ENCODE peak calls at places on chromosomes 5 and 9, in five cellular contexts. One of them, this sample, is unnamed.

GRCh38 chr5:149357370-149358293 is at the start of gene PCYOX1L:
- DNase-seq in effector memory CD4-positive, alpha-beta T cell: peak; percentile 91
- DNase-seq in keratinocyte: peak; percentile 63
- DNase-seq in right atrium auricular region: peak; percentile 97
- DNase-seq in neural progenitor cell: peak; percentile 97
- DNase-seq in this sample: peak; percentile 93

GRCh38 chr9:16266648-16267276 is 603.7 kb downstream of the BNC2 start:
- DNase-seq in effector memory CD4-positive, alpha-beta T cell: no peak
- DNase-seq in keratinocyte: no peak
- DNase-seq in right atrium auricular region: no peak
- DNase-seq in neural progenitor cell: peak; percentile 13
- DNase-seq in this sample: no peak

GRCh38 chr9:114278881-114279570 is 43.9 kb upstream of the ORM1 start:
- DNase-seq in effector memory CD4-positive, alpha-beta T cell: no peak
- DNase-seq in keratinocyte: peak; percentile 96
- DNase-seq in right atrium auricular region: no peak
- DNase-seq in neural progenitor cell: no peak
- DNase-seq in this sample: no peak

GRCh38 chr5:135245521-135246499 is 153.2 kb downstream of the MACROH2A1 start:
- DNase-seq in effector memory CD4-positive, alpha-beta T cell: no peak
- DNase-seq in keratinocyte: no peak
- DNase-seq in right atrium auricular region: peak; percentile 48
- DNase-seq in neural progenitor cell: no peak
- DNase-seq in this sample: no peak

GRCh38 chr9:91677822-91678221 is 254.2 kb upstream of the NFIL3 start:
- DNase-seq in effector memory CD4-positive, alpha-beta T cell: no peak
- DNase-seq in keratinocyte: no peak
- DNase-seq in right atrium auricular region: no peak
- DNase-seq in neural progenitor cell: peak; percentile 40
- DNase-seq in this sample: no peak

GRCh38 chr5:22852807-22853670 is at the start of gene CDH12:
- DNase-seq in effector memory CD4-positive, alpha-beta T cell: no peak
- DNase-seq in keratinocyte: no peak
- DNase-seq in right atrium auricular region: no peak
- DNase-seq in neural progenitor cell: peak; percentile 77
- DNase-seq in this sample: no peak

GRCh38 chr5:98519530-98519929 is 253.9 kb upstream of the RGMB start:
- DNase-seq in effector memory CD4-positive, alpha-beta T cell: no peak
- DNase-seq in keratinocyte: no peak
- DNase-seq in right atrium auricular region: no peak
- DNase-seq in neural progenitor cell: no peak
- DNase-seq in this sample: no peak

GRCh38 chr9:8014987-8015682 is 215.6 kb upstream of the DMAC1 start:
- DNase-seq in effector memory CD4-positive, alpha-beta T cell: no peak
- DNase-seq in keratinocyte: no peak
- DNase-seq in right atrium auricular region: no peak
- DNase-seq in neural progenitor cell: no peak
- DNase-seq in this sample: no peak

GRCh38 chr9:92973700-92974099 is 26.4 kb downstream of the FGD3 start:
- DNase-seq in effector memory CD4-positive, alpha-beta T cell: no peak
- DNase-seq in keratinocyte: no peak
- DNase-seq in right atrium auricular region: no peak
- DNase-seq in neural progenitor cell: no peak
- DNase-seq in this sample: no peak

GRCh38 chr9:103789686-103790085 is 304.4 kb upstream of the SMC2 start:
- DNase-seq in effector memory CD4-positive, alpha-beta T cell: no peak
- DNase-seq in keratinocyte: no peak
- DNase-seq in right atrium auricular region: no peak
- DNase-seq in neural progenitor cell: peak; percentile 16
- DNase-seq in this sample: no peak

GRCh38 chr5:75168026-75168750 is 68.5 kb downstream of the ANKRD31 start:
- DNase-seq in effector memory CD4-positive, alpha-beta T cell: no peak
- DNase-seq in keratinocyte: no peak
- DNase-seq in right atrium auricular region: no peak
- DNase-seq in neural progenitor cell: no peak
- DNase-seq in this sample: no peak

GRCh38 chr9:134047868-134048581 is 19.8 kb downstream of the BRD3 start:
- DNase-seq in effector memory CD4-positive, alpha-beta T cell: no peak
- DNase-seq in keratinocyte: no peak
- DNase-seq in right atrium auricular region: no peak
- DNase-seq in neural progenitor cell: no peak
- DNase-seq in this sample: no peak

GRCh38 chr5:139012170-139012569 is 137.0 kb upstream of the LRRTM2 start:
- DNase-seq in effector memory CD4-positive, alpha-beta T cell: no peak
- DNase-seq in keratinocyte: no peak
- DNase-seq in right atrium auricular region: no peak
- DNase-seq in neural progenitor cell: no peak
- DNase-seq in this sample: no peak

GRCh38 chr9:98899399-98900056 is 44.2 kb upstream of the COL15A1 start:
- DNase-seq in effector memory CD4-positive, alpha-beta T cell: no peak
- DNase-seq in keratinocyte: no peak
- DNase-seq in right atrium auricular region: no peak
- DNase-seq in neural progenitor cell: no peak
- DNase-seq in this sample: no peak

GRCh38 chr5:891837-892389 is 688 bp downstream of the BRD9 start:
- DNase-seq in effector memory CD4-positive, alpha-beta T cell: no peak
- DNase-seq in keratinocyte: no peak
- DNase-seq in right atrium auricular region: no peak
- DNase-seq in neural progenitor cell: no peak
- DNase-seq in this sample: no peak

GRCh38 chr9:71626395-71626794 is 141.9 kb downstream of the CEMIP2 start:
- DNase-seq in effector memory CD4-positive, alpha-beta T cell: no peak
- DNase-seq in keratinocyte: no peak
- DNase-seq in right atrium auricular region: no peak
- DNase-seq in neural progenitor cell: no peak
- DNase-seq in this sample: no peak

GRCh38 chr5:93785475-93785874 is 44.1 kb upstream of the POU5F2 start:
- DNase-seq in effector memory CD4-positive, alpha-beta T cell: no peak
- DNase-seq in keratinocyte: no peak
- DNase-seq in right atrium auricular region: no peak
- DNase-seq in neural progenitor cell: no peak
- DNase-seq in this sample: no peak

GRCh38 chr9:90607701-90608122 is 34.9 kb downstream of the DIRAS2 start:
- DNase-seq in effector memory CD4-positive, alpha-beta T cell: no peak
- DNase-seq in keratinocyte: no peak
- DNase-seq in right atrium auricular region: no peak
- DNase-seq in neural progenitor cell: no peak
- DNase-seq in this sample: no peak

GRCh38 chr9:118595719-118596305 is 773.4 kb downstream of the BRINP1 start:
- DNase-seq in effector memory CD4-positive, alpha-beta T cell: no peak
- DNase-seq in keratinocyte: peak; percentile 9
- DNase-seq in right atrium auricular region: no peak
- DNase-seq in neural progenitor cell: peak; percentile 73
- DNase-seq in this sample: no peak

GRCh38 chr9:110370316-110370715 is 32.7 kb upstream of the TXNDC8 start:
- DNase-seq in effector memory CD4-positive, alpha-beta T cell: no peak
- DNase-seq in keratinocyte: peak; percentile 15
- DNase-seq in right atrium auricular region: no peak
- DNase-seq in neural progenitor cell: no peak
- DNase-seq in this sample: no peak

GRCh38 chr9:112354081-112354743 is 20.8 kb upstream of the PTBP3 start:
- DNase-seq in effector memory CD4-positive, alpha-beta T cell: no peak
- DNase-seq in keratinocyte: no peak
- DNase-seq in right atrium auricular region: no peak
- DNase-seq in neural progenitor cell: no peak
- DNase-seq in this sample: no peak

GRCh38 chr5:143776951-143777350 is 35.0 kb upstream of the HMHB1 start:
- DNase-seq in effector memory CD4-positive, alpha-beta T cell: no peak
- DNase-seq in keratinocyte: no peak
- DNase-seq in right atrium auricular region: no peak
- DNase-seq in neural progenitor cell: no peak
- DNase-seq in this sample: no peak

GRCh38 chr9:14452539-14452938 is 138.6 kb upstream of the NFIB start:
- DNase-seq in effector memory CD4-positive, alpha-beta T cell: no peak
- DNase-seq in keratinocyte: no peak
- DNase-seq in right atrium auricular region: no peak
- DNase-seq in neural progenitor cell: no peak
- DNase-seq in this sample: no peak

GRCh38 chr5:82004511-82004910 is 32.7 kb downstream of the ATG10 start:
- DNase-seq in effector memory CD4-positive, alpha-beta T cell: no peak
- DNase-seq in keratinocyte: no peak
- DNase-seq in right atrium auricular region: no peak
- DNase-seq in neural progenitor cell: no peak
- DNase-seq in this sample: no peak

GRCh38 chr9:124222918-124223720 is 34.6 kb upstream of the NEK6 start:
- DNase-seq in effector memory CD4-positive, alpha-beta T cell: no peak
- DNase-seq in keratinocyte: no peak
- DNase-seq in right atrium auricular region: peak; percentile 80
- DNase-seq in neural progenitor cell: no peak
- DNase-seq in this sample: no peak

GRCh38 chr9:120348951-120349429 is 231.0 kb downstream of the CDK5RAP2 start:
- DNase-seq in effector memory CD4-positive, alpha-beta T cell: no peak
- DNase-seq in keratinocyte: no peak
- DNase-seq in right atrium auricular region: no peak
- DNase-seq in neural progenitor cell: peak; percentile 86
- DNase-seq in this sample: peak; percentile 9

GRCh38 chr5:143142596-143143435 is 260.7 kb downstream of the NR3C1 start:
- DNase-seq in effector memory CD4-positive, alpha-beta T cell: no peak
- DNase-seq in keratinocyte: no peak
- DNase-seq in right atrium auricular region: peak; percentile 80
- DNase-seq in neural progenitor cell: no peak
- DNase-seq in this sample: no peak

DNA sequence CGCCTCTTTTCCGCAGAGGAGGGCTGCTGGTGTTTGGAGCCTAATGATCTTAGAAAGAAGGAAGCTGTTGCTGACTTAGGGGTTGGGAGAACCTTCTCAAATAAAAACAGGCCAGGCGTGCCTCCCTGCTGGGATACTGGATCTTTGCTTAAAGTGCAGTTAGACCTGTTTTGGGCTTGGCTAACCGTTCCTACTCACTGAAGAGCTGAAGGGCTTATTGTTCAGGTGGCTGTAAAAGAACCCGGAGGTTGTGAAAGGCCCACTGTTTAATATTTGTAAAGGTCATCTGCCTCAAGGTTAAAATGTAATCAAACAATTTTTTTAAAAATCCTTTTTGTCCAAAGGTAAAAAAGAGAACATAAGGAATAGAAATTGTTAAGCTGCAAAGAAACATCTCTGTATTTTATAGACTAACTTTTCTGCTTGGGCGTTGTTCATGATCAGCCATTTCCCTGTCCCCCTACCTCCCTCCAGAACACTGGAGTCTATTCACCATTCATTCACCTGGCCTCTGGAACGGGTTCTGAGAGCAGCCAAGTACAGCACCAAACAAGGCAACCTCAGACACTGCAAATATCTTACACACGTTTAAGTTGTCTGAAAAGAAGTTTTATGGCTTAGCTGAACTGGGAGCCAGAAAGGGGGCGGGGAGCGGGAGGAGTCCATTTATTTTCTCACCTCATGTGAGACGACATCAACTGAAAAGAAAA is 18.6 kb upstream of the MTMR12 start:
- DNase-seq in effector memory CD4-positive, alpha-beta T cell: no peak
- DNase-seq in keratinocyte: no peak
- DNase-seq in right atrium auricular region: no peak
- DNase-seq in neural progenitor cell: no peak
- DNase-seq in this sample: no peak
- H3K36me3 ChIP-seq in effector memory CD4-positive, alpha-beta T cell: no peaks in the 10 kb centered on the region
- H3K36me3 ChIP-seq in keratinocyte: no peaks in the 10 kb centered on the region
- H3K36me3 ChIP-seq in right atrium auricular region: no peaks in the 10 kb centered on the region
- H3K36me3 ChIP-seq in neural progenitor cell: no peaks in the 10 kb centered on the region
- H3K36me3 ChIP-seq in this sample: no peaks in the 10 kb centered on the region

GRCh38 chr9:4212661-4213060 is 87.2 kb downstream of the GLIS3 start:
- DNase-seq in effector memory CD4-positive, alpha-beta T cell: no peak
- DNase-seq in keratinocyte: no peak
- DNase-seq in right atrium auricular region: no peak
- DNase-seq in neural progenitor cell: no peak
- DNase-seq in this sample: no peak

GRCh38 chr9:4211806-4212205 is 88.1 kb downstream of the GLIS3 start:
- DNase-seq in effector memory CD4-positive, alpha-beta T cell: no peak
- DNase-seq in keratinocyte: no peak
- DNase-seq in right atrium auricular region: no peak
- DNase-seq in neural progenitor cell: no peak
- DNase-seq in this sample: no peak

GRCh38 chr9:4220361-4220760 is 79.5 kb downstream of the GLIS3 start:
- DNase-seq in effector memory CD4-positive, alpha-beta T cell: no peak
- DNase-seq in keratinocyte: no peak
- DNase-seq in right atrium auricular region: no peak
- DNase-seq in neural progenitor cell: no peak
- DNase-seq in this sample: no peak

GRCh38 chr9:4211022-4211421 is 88.8 kb downstream of the GLIS3 start:
- DNase-seq in effector memory CD4-positive, alpha-beta T cell: no peak
- DNase-seq in keratinocyte: no peak
- DNase-seq in right atrium auricular region: no peak
- DNase-seq in neural progenitor cell: no peak
- DNase-seq in this sample: no peak

DNA sequence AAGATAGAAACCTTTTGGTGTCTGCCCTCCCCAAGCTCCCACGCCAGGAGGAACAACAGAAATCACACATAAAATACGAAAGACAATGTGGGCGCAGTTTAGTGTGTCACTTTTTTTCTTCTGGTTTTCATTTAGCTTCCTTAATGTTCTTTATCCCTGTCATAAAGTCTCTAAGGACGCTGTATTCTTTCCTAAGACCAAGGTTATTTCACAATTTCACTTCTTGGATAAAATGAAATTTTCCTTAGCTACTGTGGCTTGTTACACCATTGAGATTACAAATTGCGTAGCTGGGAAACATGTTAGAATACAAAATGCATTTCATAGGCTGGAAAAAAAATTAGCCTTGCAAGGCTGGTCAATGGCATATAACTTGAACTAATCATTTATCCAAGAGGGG is 85.4 kb downstream of the GLIS3 start:
- DNase-seq in effector memory CD4-positive, alpha-beta T cell: no peak
- DNase-seq in keratinocyte: no peak
- DNase-seq in right atrium auricular region: no peak
- DNase-seq in neural progenitor cell: no peak
- DNase-seq in this sample: no peak
- H3K4me3 ChIP-seq in effector memory CD4-positive, alpha-beta T cell: no peak overlapping the region
- H3K4me3 ChIP-seq in keratinocyte: no peak overlapping the region
- H3K4me3 ChIP-seq in right atrium auricular region: no peak overlapping the region
- H3K4me3 ChIP-seq in neural progenitor cell: no peak overlapping the region
- H3K4me3 ChIP-seq in this sample: no peak overlapping the region

DNA sequence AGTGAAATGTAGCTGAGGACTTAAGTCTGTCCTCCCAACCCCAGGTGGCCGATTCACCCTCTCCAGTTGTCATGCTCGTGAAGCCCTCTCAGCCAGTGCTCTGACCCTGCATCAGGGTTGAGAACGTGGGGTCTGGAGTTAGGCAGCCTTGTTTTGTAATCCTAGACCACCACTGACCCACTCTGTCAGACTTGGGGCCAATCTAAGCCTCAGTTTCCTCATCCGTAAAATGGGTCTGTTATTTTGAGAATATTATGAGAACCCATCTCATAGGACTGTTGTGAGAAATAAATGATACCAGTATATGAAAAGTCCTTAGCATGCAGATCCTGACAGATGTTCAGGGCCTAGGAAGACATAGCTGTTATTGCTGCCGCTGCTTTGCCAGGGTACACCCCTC is 37.1 kb downstream of the CYFIP2 start:
- DNase-seq in effector memory CD4-positive, alpha-beta T cell: no peak
- DNase-seq in keratinocyte: no peak
- DNase-seq in right atrium auricular region: no peak
- DNase-seq in neural progenitor cell: no peak
- DNase-seq in this sample: no peak
- H3K36me3 ChIP-seq in effector memory CD4-positive, alpha-beta T cell: peaks cover 40% of the 10 kb centered on the region
- H3K36me3 ChIP-seq in keratinocyte: no peaks in the 10 kb centered on the region
- H3K36me3 ChIP-seq in right atrium auricular region: no peaks in the 10 kb centered on the region
- H3K36me3 ChIP-seq in neural progenitor cell: no peaks in the 10 kb centered on the region
- H3K36me3 ChIP-seq in this sample: peaks cover 35% of the 10 kb centered on the region

GRCh38 chr9:22921742-22922141 is 475.1 kb downstream of the DMRTA1 start:
- DNase-seq in effector memory CD4-positive, alpha-beta T cell: no peak
- DNase-seq in keratinocyte: no peak
- DNase-seq in right atrium auricular region: no peak
- DNase-seq in neural progenitor cell: no peak
- DNase-seq in this sample: no peak
- H3K4me3 ChIP-seq in effector memory CD4-positive, alpha-beta T cell: no peak overlapping the region
- H3K4me3 ChIP-seq in keratinocyte: no peak overlapping the region
- H3K4me3 ChIP-seq in right atrium auricular region: no peak overlapping the region
- H3K4me3 ChIP-seq in neural progenitor cell: no peak overlapping the region
- H3K4me3 ChIP-seq in this sample: no peak overlapping the region